ENCODE peak calls at places on chromosomes 2 and 18, in ten cellular contexts. Y is HCT116, A is IMR-90, R is body of pancreas, U is tibial nerve, Z is endothelial cell of umbilical vein, J is ovary, X is stomach, S is suprapubic skin, E is A549. H is an unnamed sample.

GRCh38 chr2:128329607-128330006 is 10.9 kb upstream of the HS6ST1 start:
- DNase-seq in E (no peak), J (no peak), R (no peak), U (no peak), Y (no peak), Z (no peak), X (no peak), S (no peak), A (peak; percentile 56), H (no peak)

GRCh38 chr2:8059255-8059654 is 622.6 kb upstream of the ID2 start:
- DNase-seq in R (no peak), X (no peak), S (no peak), Z (no peak), E (no peak), J (no peak), A (no peak), Y (no peak), U (no peak), H (no peak)

GRCh38 chr2:118061135-118061955 is 26.9 kb upstream of the INSIG2 start:
- DNase-seq in Y (no peak), X (no peak), S (no peak), A (peak; percentile 12), J (no peak), Z (peak; percentile 7), R (no peak), E (peak; percentile 10), U (no peak), H (no peak)

GRCh38 chr2:216283038-216283900 is 89.0 kb downstream of the MARCHF4 start:
- DNase-seq in J (no peak), Y (peak; percentile 50), A (no peak), Z (no peak), U (no peak), X (no peak), E (peak; percentile 12), S (no peak), R (peak; percentile 10), H (no peak)

GRCh38 chr2:231167745-231168459 is 30.5 kb upstream of the ARMC9 start:
- DNase-seq in S (no peak), Z (peak; percentile 84), Y (no peak), R (no peak), U (no peak), A (peak; percentile 53), E (no peak), J (no peak), X (no peak), H (no peak)

GRCh38 chr2:54908591-54908990 is 141.7 kb downstream of the RTN4 start:
- DNase-seq in X (no peak), A (no peak), E (no peak), U (no peak), Z (no peak), S (no peak), J (no peak), Y (no peak), R (no peak), H (no peak)

GRCh38 chr2:198127627-198128026 is 323.2 kb downstream of the PLCL1 start:
- DNase-seq in Y (peak; percentile 51), J (peak; percentile 40), X (no peak), S (no peak), Z (peak; percentile 73), E (peak; percentile 12), R (peak; percentile 41), U (no peak), A (peak; percentile 71), H (peak; percentile 61)

GRCh38 chr2:60445684-60446184 is 107.7 kb downstream of the BCL11A start:
- DNase-seq in X (no peak), J (no peak), Y (no peak), U (no peak), A (peak; percentile 26), R (no peak), E (no peak), Z (no peak), S (no peak), H (no peak)

GRCh38 chr2:163401481-163401880 is 334.3 kb downstream of the FIGN start:
- DNase-seq in A (peak; percentile 13), J (no peak), X (no peak), R (peak; percentile 9), Z (peak; percentile 35), U (no peak), S (no peak), Y (no peak), E (no peak), H (peak; percentile 61)

GRCh38 chr18:31658670-31659573 is 25.5 kb downstream of the B4GALT6 start:
- DNase-seq in A (no peak), S (no peak), Z (no peak), Y (no peak), X (no peak), U (no peak), R (no peak), J (no peak), E (no peak), H (no peak)

GRCh38 chr18:79825913-79826312 is 28.2 kb downstream of the KCNG2 start:
- DNase-seq in R (no peak), S (no peak), A (no peak), U (no peak), Y (no peak), J (no peak), X (no peak), E (no peak), Z (no peak), H (no peak)

GRCh38 chr18:79828258-79828657 is 30.5 kb downstream of the KCNG2 start:
- DNase-seq in A (no peak), S (no peak), U (no peak), E (no peak), R (no peak), Y (no peak), J (no peak), X (no peak), Z (no peak), H (no peak)

GRCh38 chr18:79823120-79823519 is 25.4 kb downstream of the KCNG2 start:
- DNase-seq in R (no peak), U (no peak), Z (no peak), E (no peak), X (no peak), A (no peak), S (no peak), Y (no peak), J (no peak), H (no peak)

GRCh38 chr18:79829136-79829854 is 31.6 kb downstream of the KCNG2 start:
- DNase-seq in U (no peak), A (no peak), X (no peak), Z (no peak), S (no peak), E (no peak), R (no peak), Y (no peak), J (no peak), H (no peak)

GRCh38 chr18:79826966-79827365 is 29.2 kb downstream of the KCNG2 start:
- DNase-seq in U (no peak), Z (no peak), S (no peak), X (no peak), J (no peak), E (no peak), R (no peak), A (no peak), Y (no peak), H (no peak)
- TF ChIP-seq CTCF in U (no peak), Z (no peak), S (no peak), X (no peak), J (no peak), E (no peak), R (no peak), A (no peak), Y (peak; percentile 22), H (no peak)

GRCh38 chr2:48346124-48346536 is 183.8 kb upstream of the STON1 start:
- DNase-seq in A (peak; percentile 91), S (no peak), Y (no peak), U (no peak), X (no peak), R (peak; percentile 9), Z (peak; percentile 59), E (no peak), J (no peak), H (peak; percentile 81)
- H3K9me3 ChIP-seq in A (peaks cover 6% of the 10 kb centered on the region), S (peaks cover 5% of the 10 kb centered on the region), Y (peaks cover 11% of the 10 kb centered on the region), U (peaks cover 27% of the 10 kb centered on the region), X (peaks cover 13% of the 10 kb centered on the region), R (no peaks in the 10 kb centered on the region), Z (no peaks in the 10 kb centered on the region), E (peaks cover 47% of the 10 kb centered on the region), J (peaks cover 4% of the 10 kb centered on the region), H (peaks cover 10% of the 10 kb centered on the region)

DNA sequence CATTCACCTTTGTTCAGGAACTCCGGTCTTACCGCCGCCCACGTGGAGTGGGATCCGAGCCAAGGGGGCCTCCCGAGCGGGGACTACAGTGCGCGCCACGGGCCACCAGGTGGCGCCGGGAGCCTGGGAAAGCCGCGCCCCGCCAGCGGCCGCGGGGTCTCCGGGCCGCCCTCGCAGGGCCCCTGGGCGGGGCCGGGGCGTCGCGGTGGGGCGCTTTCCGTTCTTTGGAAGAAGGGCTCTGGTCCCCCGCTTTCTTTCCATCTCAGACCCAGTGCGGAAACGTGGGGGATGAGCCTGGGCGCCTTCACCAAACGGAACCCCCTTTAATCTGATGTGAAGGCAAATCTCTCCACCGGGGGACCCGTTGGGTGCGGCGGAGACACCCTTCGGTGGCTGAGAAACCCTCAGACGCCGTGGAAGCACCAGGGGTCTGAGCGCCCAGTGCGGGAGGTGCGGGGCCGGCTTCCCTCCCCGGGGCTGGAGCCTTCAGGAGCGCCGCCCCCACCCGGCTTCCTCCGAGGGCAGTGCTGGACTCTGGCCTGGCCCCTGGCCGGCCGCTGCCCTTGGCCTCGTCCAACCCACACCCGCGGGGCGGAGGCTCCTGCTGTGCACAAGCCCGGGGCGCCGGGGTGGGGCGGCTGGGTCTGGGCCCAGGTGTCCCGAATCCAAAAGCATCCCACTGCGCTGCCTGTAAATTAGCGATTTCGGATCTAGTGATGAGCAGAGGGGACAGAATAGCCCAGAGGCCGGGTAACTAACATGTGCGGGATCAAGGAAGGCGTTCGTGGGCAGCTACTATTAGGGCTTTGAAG is 44.6 kb downstream of the GORASP2 start:
- DNase-seq in S (peak; percentile 91), Z (peak; percentile 85), Y (peak; percentile 62), E (peak; percentile 87), J (peak; percentile 93), X (peak; percentile 93), R (peak; percentile 93), U (peak; percentile 66), A (peak; percentile 66), H (peak; percentile 89)
- TF ChIP-seq POLR2A in S (no peak), Z (peak; percentile 67), Y (no peak), E (peak; percentile 63), J (no peak), X (no peak), R (no peak), U (no peak), A (peak; percentile 45), H (peak; percentile 37)

GRCh38 chr2:232876071-232876977 is 6.3 kb downstream of the SNORC start:
- DNase-seq in E (peak; percentile 47), X (peak; percentile 44), Y (no peak), J (peak; percentile 40), R (peak; percentile 57), S (peak; percentile 70), A (no peak), Z (no peak), U (peak; percentile 13), H (no peak)

GRCh38 chr2:232876978-232877441 is 6.9 kb downstream of the SNORC start:
- DNase-seq in X (no peak), S (peak; percentile 78), A (no peak), U (peak; percentile 11), J (peak; percentile 30), R (no peak), E (no peak), Z (no peak), Y (no peak), H (no peak)

GRCh38 chr2:232873909-232874641 is 4.0 kb downstream of the SNORC start:
- DNase-seq in A (no peak), Z (no peak), X (no peak), R (no peak), J (peak; percentile 2), Y (no peak), E (no peak), S (peak; percentile 71), U (peak; percentile 7), H (no peak)

GRCh38 chr2:232874677-232875223 is 4.7 kb downstream of the SNORC start:
- DNase-seq in J (peak; percentile 15), E (no peak), Y (no peak), R (no peak), X (no peak), U (peak; percentile 8), A (no peak), Z (no peak), S (peak; percentile 72), H (no peak)

GRCh38 chr2:232875256-232876070 is 5.4 kb downstream of the SNORC start:
- DNase-seq in A (no peak), J (peak; percentile 24), Y (no peak), U (peak; percentile 12), X (no peak), Z (peak; percentile 18), E (no peak), R (no peak), S (peak; percentile 74), H (no peak)
- TF ChIP-seq CTCF in A (no peak), J (no peak), Y (no peak), U (no peak), X (no peak), Z (no peak), E (no peak), R (no peak), S (no peak), H (no peak)

H was measured in adrenal gland.